ENCODE peak calls at places on chromosomes 3 and 15, in seven cellular contexts. One of them, this sample, is unnamed. For H3K36me3, the result is how much of the 10 kb centered on the place peaks cover.

GRCh38 chr3:130699765-130700164 is 46.9 kb downstream of the PIK3R4 start:
- DNase-seq in heart left ventricle: no peak
- DNase-seq in adrenal gland: no peak
- DNase-seq in esophagus muscularis mucosa: no peak
- DNase-seq in K562: peak
- DNase-seq in endothelial cell of umbilical vein: peak
- DNase-seq in breast epithelium: no peak
- DNase-seq in this sample: no peak

GRCh38 chr3:183291511-183292031 is 38.5 kb downstream of the B3GNT5 start:
- DNase-seq in heart left ventricle: no peak
- DNase-seq in adrenal gland: no peak
- DNase-seq in esophagus muscularis mucosa: no peak
- DNase-seq in K562: no peak
- DNase-seq in endothelial cell of umbilical vein: peak
- DNase-seq in breast epithelium: no peak
- DNase-seq in this sample: no peak

GRCh38 chr3:58386966-58387365 is 46.7 kb downstream of the PDHB start:
- DNase-seq in heart left ventricle: peak
- DNase-seq in adrenal gland: peak
- DNase-seq in esophagus muscularis mucosa: no peak
- DNase-seq in K562: no peak
- DNase-seq in endothelial cell of umbilical vein: peak
- DNase-seq in breast epithelium: no peak
- DNase-seq in this sample: no peak

GRCh38 chr3:149971403-149972075 is 844 bp upstream of the PFN2 start:
- DNase-seq in heart left ventricle: peak
- DNase-seq in adrenal gland: peak
- DNase-seq in esophagus muscularis mucosa: no peak
- DNase-seq in K562: peak
- DNase-seq in endothelial cell of umbilical vein: peak
- DNase-seq in breast epithelium: peak
- DNase-seq in this sample: peak

GRCh38 chr15:69562564-69562963 is 109.9 kb downstream of the RPLP1 start:
- DNase-seq in heart left ventricle: no peak
- DNase-seq in adrenal gland: no peak
- DNase-seq in esophagus muscularis mucosa: no peak
- DNase-seq in K562: no peak
- DNase-seq in endothelial cell of umbilical vein: no peak
- DNase-seq in breast epithelium: no peak
- DNase-seq in this sample: peak

GRCh38 chr3:106720510-106720909 is 656.7 kb upstream of the CCDC54 start:
- DNase-seq in heart left ventricle: no peak
- DNase-seq in adrenal gland: no peak
- DNase-seq in esophagus muscularis mucosa: no peak
- DNase-seq in K562: no peak
- DNase-seq in endothelial cell of umbilical vein: no peak
- DNase-seq in breast epithelium: no peak
- DNase-seq in this sample: no peak

GRCh38 chr3:127525373-127525772 is 65.2 kb downstream of the TPRA1 start:
- DNase-seq in heart left ventricle: no peak
- DNase-seq in adrenal gland: no peak
- DNase-seq in esophagus muscularis mucosa: peak
- DNase-seq in K562: peak
- DNase-seq in endothelial cell of umbilical vein: no peak
- DNase-seq in breast epithelium: no peak
- DNase-seq in this sample: no peak

GRCh38 chr3:173690542-173690941 is 293.0 kb downstream of the NLGN1 start:
- DNase-seq in heart left ventricle: no peak
- DNase-seq in adrenal gland: no peak
- DNase-seq in esophagus muscularis mucosa: no peak
- DNase-seq in K562: no peak
- DNase-seq in endothelial cell of umbilical vein: no peak
- DNase-seq in breast epithelium: no peak
- DNase-seq in this sample: no peak

GRCh38 chr3:110608566-110608965 is 463.1 kb upstream of the NECTIN3 start:
- DNase-seq in heart left ventricle: no peak
- DNase-seq in adrenal gland: no peak
- DNase-seq in esophagus muscularis mucosa: no peak
- DNase-seq in K562: no peak
- DNase-seq in endothelial cell of umbilical vein: peak
- DNase-seq in breast epithelium: no peak
- DNase-seq in this sample: no peak

GRCh38 chr3:69107841-69108240 is 14.6 kb downstream of the LMOD3 start:
- DNase-seq in heart left ventricle: no peak
- DNase-seq in adrenal gland: no peak
- DNase-seq in esophagus muscularis mucosa: no peak
- DNase-seq in K562: no peak
- DNase-seq in endothelial cell of umbilical vein: no peak
- DNase-seq in breast epithelium: no peak
- DNase-seq in this sample: no peak

GRCh38 chr3:13200951-13201350 is 127.7 kb upstream of the IQSEC1 start:
- DNase-seq in heart left ventricle: no peak
- DNase-seq in adrenal gland: no peak
- DNase-seq in esophagus muscularis mucosa: no peak
- DNase-seq in K562: peak
- DNase-seq in endothelial cell of umbilical vein: no peak
- DNase-seq in breast epithelium: no peak
- DNase-seq in this sample: no peak

GRCh38 chr15:70955151-70955550 is 62.5 kb downstream of the LRRC49 start:
- DNase-seq in heart left ventricle: no peak
- DNase-seq in adrenal gland: no peak
- DNase-seq in esophagus muscularis mucosa: no peak
- DNase-seq in K562: no peak
- DNase-seq in endothelial cell of umbilical vein: no peak
- DNase-seq in breast epithelium: no peak
- DNase-seq in this sample: no peak

GRCh38 chr15:70867911-70868467 is 14.0 kb upstream of the LARP6 start:
- DNase-seq in heart left ventricle: peak
- DNase-seq in adrenal gland: no peak
- DNase-seq in esophagus muscularis mucosa: no peak
- DNase-seq in K562: no peak
- DNase-seq in endothelial cell of umbilical vein: peak
- DNase-seq in breast epithelium: no peak
- DNase-seq in this sample: no peak

GRCh38 chr15:49610166-49610918 is 10.3 kb downstream of the FAM227B start:
- DNase-seq in heart left ventricle: no peak
- DNase-seq in adrenal gland: no peak
- DNase-seq in esophagus muscularis mucosa: no peak
- DNase-seq in K562: no peak
- DNase-seq in endothelial cell of umbilical vein: no peak
- DNase-seq in breast epithelium: no peak
- DNase-seq in this sample: no peak

GRCh38 chr3:23649502-23649901 is 156.3 kb upstream of the UBE2E1 start:
- DNase-seq in heart left ventricle: no peak
- DNase-seq in adrenal gland: no peak
- DNase-seq in esophagus muscularis mucosa: peak
- DNase-seq in K562: no peak
- DNase-seq in endothelial cell of umbilical vein: no peak
- DNase-seq in breast epithelium: no peak
- DNase-seq in this sample: no peak

GRCh38 chr15:70450142-70450443 is 313.3 kb downstream of the UACA start:
- DNase-seq in heart left ventricle: no peak
- DNase-seq in adrenal gland: no peak
- DNase-seq in esophagus muscularis mucosa: no peak
- DNase-seq in K562: no peak
- DNase-seq in endothelial cell of umbilical vein: no peak
- DNase-seq in breast epithelium: no peak
- DNase-seq in this sample: no peak

GRCh38 chr3:126753191-126754160 is 49.4 kb downstream of the CHCHD6 start:
- DNase-seq in heart left ventricle: no peak
- DNase-seq in adrenal gland: no peak
- DNase-seq in esophagus muscularis mucosa: no peak
- DNase-seq in K562: no peak
- DNase-seq in endothelial cell of umbilical vein: no peak
- DNase-seq in breast epithelium: peak
- DNase-seq in this sample: peak

GRCh38 chr15:85583404-85584390 is 203.3 kb downstream of the AKAP13 start:
- DNase-seq in heart left ventricle: peak
- DNase-seq in adrenal gland: no peak
- DNase-seq in esophagus muscularis mucosa: no peak
- DNase-seq in K562: no peak
- DNase-seq in endothelial cell of umbilical vein: peak
- DNase-seq in breast epithelium: no peak
- DNase-seq in this sample: no peak

GRCh38 chr3:136994772-136995516 is 37.2 kb downstream of the IL20RB start:
- DNase-seq in heart left ventricle: peak
- DNase-seq in adrenal gland: peak
- DNase-seq in esophagus muscularis mucosa: peak
- DNase-seq in K562: no peak
- DNase-seq in endothelial cell of umbilical vein: peak
- DNase-seq in breast epithelium: peak
- DNase-seq in this sample: peak

GRCh38 chr3:137769321-137770065 is 5.4 kb downstream of the SOX14 start:
- DNase-seq in heart left ventricle: no peak
- DNase-seq in adrenal gland: no peak
- DNase-seq in esophagus muscularis mucosa: no peak
- DNase-seq in K562: no peak
- DNase-seq in endothelial cell of umbilical vein: no peak
- DNase-seq in breast epithelium: no peak
- DNase-seq in this sample: no peak

GRCh38 chr15:78343431-78343830 is 3.3 kb downstream of the CRABP1 start:
- DNase-seq in heart left ventricle: no peak
- DNase-seq in adrenal gland: no peak
- DNase-seq in esophagus muscularis mucosa: no peak
- DNase-seq in K562: no peak
- DNase-seq in endothelial cell of umbilical vein: no peak
- DNase-seq in breast epithelium: no peak
- DNase-seq in this sample: no peak

GRCh38 chr3:39090922-39091321 is 16.5 kb downstream of the GORASP1 start:
- DNase-seq in heart left ventricle: no peak
- DNase-seq in adrenal gland: no peak
- DNase-seq in esophagus muscularis mucosa: peak
- DNase-seq in K562: no peak
- DNase-seq in endothelial cell of umbilical vein: no peak
- DNase-seq in breast epithelium: no peak
- DNase-seq in this sample: no peak

GRCh38 chr3:23600178-23600577 is 205.6 kb upstream of the UBE2E1 start:
- DNase-seq in heart left ventricle: no peak
- DNase-seq in adrenal gland: no peak
- DNase-seq in esophagus muscularis mucosa: no peak
- DNase-seq in K562: no peak
- DNase-seq in endothelial cell of umbilical vein: no peak
- DNase-seq in breast epithelium: no peak
- DNase-seq in this sample: no peak

GRCh38 chr15:89971592-89971997 is 29.5 kb upstream of the ZNF710 start:
- DNase-seq in heart left ventricle: peak
- DNase-seq in adrenal gland: peak
- DNase-seq in esophagus muscularis mucosa: no peak
- DNase-seq in K562: peak
- DNase-seq in endothelial cell of umbilical vein: peak
- DNase-seq in breast epithelium: no peak
- DNase-seq in this sample: peak

DNA sequence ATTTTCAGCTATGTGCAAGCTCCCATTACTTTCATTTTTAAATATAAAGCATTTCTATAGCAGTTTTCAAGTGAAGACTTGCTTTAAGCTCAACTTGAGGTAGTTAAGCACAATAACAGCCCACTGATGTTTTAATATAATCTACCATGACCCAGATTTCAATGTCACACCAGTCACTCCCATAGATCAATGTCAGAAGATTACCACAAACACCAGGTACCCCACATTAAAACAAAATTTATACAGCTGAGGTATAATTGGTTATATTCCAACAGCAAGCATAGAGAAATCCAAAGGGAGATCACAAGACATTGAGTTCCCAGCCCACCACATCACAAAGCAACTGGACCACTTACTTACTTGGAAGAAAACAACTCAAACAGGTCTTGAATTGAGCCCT is 22.8 kb downstream of the GTPBP8 start:
- DNase-seq in heart left ventricle: no peak
- DNase-seq in adrenal gland: no peak
- DNase-seq in esophagus muscularis mucosa: no peak
- DNase-seq in K562: no peak
- DNase-seq in endothelial cell of umbilical vein: no peak
- DNase-seq in breast epithelium: no peak
- DNase-seq in this sample: no peak
- H3K36me3 ChIP-seq in heart left ventricle: under half
- H3K36me3 ChIP-seq in adrenal gland: under half
- H3K36me3 ChIP-seq in esophagus muscularis mucosa: half or more
- H3K36me3 ChIP-seq in K562: half or more
- H3K36me3 ChIP-seq in endothelial cell of umbilical vein: under half
- H3K36me3 ChIP-seq in breast epithelium: under half
- H3K36me3 ChIP-seq in this sample: under half

GRCh38 chr3:32841875-32842505 is 24.2 kb downstream of the TRIM71 start:
- DNase-seq in heart left ventricle: no peak
- DNase-seq in adrenal gland: no peak
- DNase-seq in esophagus muscularis mucosa: no peak
- DNase-seq in K562: no peak
- DNase-seq in endothelial cell of umbilical vein: no peak
- DNase-seq in breast epithelium: no peak
- DNase-seq in this sample: no peak
- TF ChIP-seq CTCF in heart left ventricle: no peak
- TF ChIP-seq CTCF in adrenal gland: no peak
- TF ChIP-seq CTCF in esophagus muscularis mucosa: no peak
- TF ChIP-seq CTCF in K562: no peak
- TF ChIP-seq CTCF in endothelial cell of umbilical vein: no peak
- TF ChIP-seq CTCF in breast epithelium: no peak
- TF ChIP-seq CTCF in this sample: no peak

DNA sequence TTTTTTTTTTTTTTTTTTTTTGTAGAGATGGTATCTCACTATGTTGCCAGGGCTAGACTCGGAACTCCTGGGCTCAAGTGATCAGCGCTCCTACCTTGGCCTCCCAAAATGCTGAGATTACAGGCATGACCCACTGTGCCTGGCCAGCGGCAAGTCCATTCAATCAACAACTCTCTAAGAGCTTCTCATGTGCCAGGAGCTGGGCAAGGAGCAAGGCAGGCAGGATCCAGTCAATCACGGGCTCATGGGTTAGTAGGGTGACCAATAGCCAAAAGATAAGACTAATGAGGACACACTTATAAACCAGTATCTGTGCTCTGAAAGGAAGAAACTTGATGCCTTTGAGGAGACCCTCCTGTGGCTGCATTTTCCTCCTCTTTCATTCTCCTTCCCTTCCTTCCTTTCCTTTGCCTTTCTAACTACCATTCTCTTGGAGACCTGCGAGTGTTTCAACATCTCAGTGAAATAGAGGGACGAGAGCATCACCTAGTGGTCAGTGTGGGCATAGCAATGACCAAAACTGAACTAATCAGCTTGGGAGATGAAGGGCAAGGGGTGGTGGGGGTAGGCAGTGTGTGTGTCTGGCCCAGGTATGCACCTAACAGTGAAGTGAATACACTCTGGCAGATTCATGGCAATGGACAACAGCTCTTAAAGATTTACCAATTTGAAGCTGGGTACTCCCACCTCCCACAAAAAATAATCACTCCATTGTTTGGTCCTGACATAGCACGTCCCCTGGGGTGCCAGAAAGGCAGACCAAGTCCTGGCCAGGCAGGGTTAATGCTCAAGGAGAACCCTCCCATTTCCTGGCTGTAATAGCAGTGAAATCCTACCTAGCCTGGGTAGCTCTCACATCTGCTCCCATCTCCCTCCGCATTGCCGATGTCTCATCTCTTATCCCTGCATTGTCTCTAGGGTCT is 6.2 kb downstream of the RPP25 start:
- DNase-seq in heart left ventricle: peak
- DNase-seq in adrenal gland: peak
- DNase-seq in esophagus muscularis mucosa: no peak
- DNase-seq in K562: peak
- DNase-seq in endothelial cell of umbilical vein: peak
- DNase-seq in breast epithelium: peak
- DNase-seq in this sample: peak
- TF ChIP-seq POLR2A in heart left ventricle: no peak
- TF ChIP-seq POLR2A in adrenal gland: no peak
- TF ChIP-seq POLR2A in esophagus muscularis mucosa: no peak
- TF ChIP-seq POLR2A in K562: no peak
- TF ChIP-seq POLR2A in endothelial cell of umbilical vein: no peak
- TF ChIP-seq POLR2A in breast epithelium: no peak
- TF ChIP-seq POLR2A in this sample: no peak

GRCh38 chr15:22845289-22845900 is 6.9 kb downstream of the NIPA2 start:
- DNase-seq in heart left ventricle: no peak
- DNase-seq in adrenal gland: no peak
- DNase-seq in esophagus muscularis mucosa: no peak
- DNase-seq in K562: no peak
- DNase-seq in endothelial cell of umbilical vein: no peak
- DNase-seq in breast epithelium: no peak
- DNase-seq in this sample: no peak
- H3K36me3 ChIP-seq in heart left ventricle: under half
- H3K36me3 ChIP-seq in adrenal gland: under half
- H3K36me3 ChIP-seq in esophagus muscularis mucosa: half or more
- H3K36me3 ChIP-seq in K562: half or more
- H3K36me3 ChIP-seq in endothelial cell of umbilical vein: under half
- H3K36me3 ChIP-seq in breast epithelium: under half
- H3K36me3 ChIP-seq in this sample: under half

This sample was measured in prostate gland.